ENCODE peak calls at places on chromosome 22, in seven cellular contexts. M is OCI-M1, P is NCI-H345, X is lung microvascular endothelial cell, E is HTR-8/SVneo, J is M059J, G is Ammon's horn. N is an unnamed sample.

GRCh38 chr22:37409557-37409956 is 17.7 kb downstream of the ELFN2 start:
- DNase-seq in G (no peak), M (no peak), X (no peak), P (no peak), E (no peak), J (no peak), N (no peak)

GRCh38 chr22:19747574-19747973 is 13.0 kb upstream of the TBX1 start:
- DNase-seq in G (no peak), P (no peak), M (no peak), X (no peak), E (no peak), J (no peak), N (no peak)

GRCh38 chr22:27240298-27240885 is 561.2 kb downstream of the MN1 start:
- DNase-seq in M (no peak), J (peak), E (no peak), G (no peak), P (no peak), X (no peak), N (no peak)

GRCh38 chr22:50576806-50577696 is 1.2 kb downstream of the CPT1B start:
- DNase-seq in E (no peak), G (no peak), M (no peak), X (no peak), P (no peak), J (no peak), N (no peak)

GRCh38 chr22:46002757-46003270 is 25.9 kb upstream of the WNT7B start:
- DNase-seq in G (no peak), M (no peak), P (no peak), J (peak), X (no peak), E (peak), N (no peak)

GRCh38 chr22:42619261-42620063 is 4.8 kb upstream of the POLDIP3 start:
- DNase-seq in P (no peak), E (no peak), M (no peak), J (no peak), G (no peak), X (no peak), N (no peak)

GRCh38 chr22:28986366-28986765 is 75.3 kb downstream of the C22orf31 start:
- DNase-seq in J (peak), E (no peak), P (no peak), M (no peak), G (no peak), X (no peak), N (no peak)

GRCh38 chr22:48428556-48429371 is 1398.9 kb downstream of the BRD1 start:
- DNase-seq in J (no peak), P (no peak), X (no peak), M (no peak), G (no peak), E (no peak), N (no peak)

GRCh38 chr22:36467042-36467810 is 14.2 kb downstream of the TXN2 start:
- DNase-seq in X (peak), P (no peak), G (no peak), E (no peak), J (peak), M (no peak), N (no peak)

GRCh38 chr22:20738394-20739089 is 35.4 kb upstream of the SERPIND1 start:
- DNase-seq in J (no peak), G (no peak), P (no peak), X (no peak), E (no peak), M (no peak), N (no peak)

GRCh38 chr22:40728731-40729189 is 49.5 kb downstream of the MCHR1 start:
- DNase-seq in X (no peak), E (no peak), G (no peak), J (peak), M (no peak), P (no peak), N (no peak)

GRCh38 chr22:18152519-18152918 is 2.5 kb downstream of the USP18 start:
- DNase-seq in M (no peak), J (peak), G (no peak), E (no peak), X (no peak), P (no peak), N (no peak)

GRCh38 chr22:39367040-39367439 is 17.2 kb downstream of the SYNGR1 start:
- DNase-seq in X (no peak), E (no peak), J (no peak), M (no peak), P (no peak), G (no peak), N (no peak)

GRCh38 chr22:41240377-41241132 is at the start of gene CHADL:
- DNase-seq in X (no peak), P (peak), E (no peak), J (no peak), G (peak), M (no peak), N (peak)

GRCh38 chr22:38505595-38506117 is 455 bp downstream of the DDX17 start:
- DNase-seq in J (peak), X (peak), G (peak), M (peak), E (no peak), P (peak), N (peak)

GRCh38 chr22:20523118-20523983 is 15.9 kb downstream of the MED15 start:
- DNase-seq in X (no peak), G (no peak), P (no peak), J (peak), M (peak), E (no peak), N (no peak)

GRCh38 chr22:38761202-38762162 is 5.7 kb upstream of the SUN2 start:
- DNase-seq in X (no peak), M (no peak), J (peak), G (no peak), P (peak), E (no peak), N (no peak)

GRCh38 chr22:19232620-19233019 is 54.1 kb upstream of the SLC25A1 start:
- DNase-seq in J (no peak), G (no peak), P (peak), E (no peak), X (no peak), M (no peak), N (no peak)

GRCh38 chr22:16970446-16970845 is 37.6 kb downstream of the GAB4 start:
- DNase-seq in G (no peak), J (no peak), P (no peak), E (no peak), X (no peak), M (no peak), N (no peak)

GRCh38 chr22:32728291-32728690 is 73.2 kb upstream of the TIMP3 start:
- DNase-seq in M (no peak), J (no peak), G (no peak), P (no peak), X (no peak), E (no peak), N (no peak)

GRCh38 chr22:38802671-38803121 is 8.8 kb upstream of the DNAL4 start:
- DNase-seq in G (no peak), M (no peak), J (peak), P (peak), X (no peak), E (peak), N (no peak)

GRCh38 chr22:31943206-31943975 is 944 bp upstream of the YWHAH start:
- DNase-seq in X (no peak), J (no peak), M (no peak), P (no peak), E (no peak), G (no peak), N (no peak)

GRCh38 chr22:42639541-42640241 is 710 bp downstream of the ATP5MGL start:
- DNase-seq in X (no peak), M (no peak), G (no peak), E (no peak), J (peak), P (no peak), N (no peak)

GRCh38 chr22:50012201-50013181 is at the start of gene IL17REL:
- DNase-seq in X (no peak), G (no peak), M (no peak), E (no peak), P (no peak), J (no peak), N (no peak)

GRCh38 chr22:35630387-35630793 is 13.3 kb upstream of the MB start:
- DNase-seq in G (no peak), J (peak), X (peak), E (peak), P (no peak), M (no peak), N (no peak)

GRCh38 chr22:24807284-24807950 is 1.4 kb downstream of the SGSM1 start:
- DNase-seq in M (no peak), X (no peak), G (peak), J (no peak), P (no peak), E (no peak), N (no peak)

GRCh38 chr22:24175160-24175808 is 6.0 kb upstream of the SUSD2 start:
- DNase-seq in J (peak), X (peak), E (peak), P (peak), G (peak), M (peak), N (peak)

GRCh38 chr22:49852898-49853894 is at the start of gene ZBED4:
- DNase-seq in E (peak), P (peak), J (peak), M (peak), G (peak), X (peak), N (peak)

GRCh38 chr22:43109921-43110443 is 568 bp upstream of the BIK start:
- DNase-seq in G (no peak), M (no peak), J (no peak), P (no peak), X (no peak), E (no peak), N (no peak)

GRCh38 chr22:16973591-16974297 is 34.3 kb downstream of the GAB4 start:
- DNase-seq in G (no peak), X (no peak), J (no peak), M (no peak), E (no peak), P (no peak), N (no peak)

GRCh38 chr22:47016636-47017035 is 254.2 kb downstream of the TBC1D22A start:
- DNase-seq in E (no peak), J (no peak), G (no peak), M (no peak), P (no peak), X (no peak), N (no peak)

GRCh38 chr22:49887716-49888115 is 30.5 kb downstream of the ALG12 start:
- DNase-seq in E (no peak), X (no peak), M (no peak), J (no peak), P (no peak), G (no peak), N (no peak)

GRCh38 chr22:39472570-39473556 is 16.1 kb downstream of the MGAT3 start:
- DNase-seq in J (no peak), G (no peak), P (peak), E (no peak), X (no peak), M (peak), N (no peak)

GRCh38 chr22:41939981-41940852 is 6.7 kb downstream of the CENPM start:
- DNase-seq in P (peak), M (no peak), G (peak), X (no peak), E (no peak), J (no peak), N (peak)

N was measured in midbrain.